ENCODE peak calls at places on chromosomes 12 and 14, in nine cellular contexts. One of them, this sample, is unnamed.

GRCh38 chr14:89027097-89027740 is 202.8 kb downstream of the TTC8 start:
- DNase-seq in transverse colon: peak
- DNase-seq in ovary: peak
- DNase-seq in lower leg skin: peak
- DNase-seq in testis: peak
- DNase-seq in stomach: peak
- DNase-seq in HepG2: peak
- DNase-seq in endothelial cell of umbilical vein: peak
- DNase-seq in A549: peak
- DNase-seq in this sample: peak

GRCh38 chr12:115543269-115543668 is 734.2 kb downstream of the MED13L start:
- DNase-seq in stomach: no peak
- DNase-seq in A549: no peak
- DNase-seq in transverse colon: no peak
- DNase-seq in HepG2: no peak
- DNase-seq in testis: no peak
- DNase-seq in ovary: no peak
- DNase-seq in endothelial cell of umbilical vein: no peak
- DNase-seq in lower leg skin: no peak
- DNase-seq in this sample: no peak

GRCh38 chr14:81222694-81223093 is 1.9 kb upstream of the GTF2A1 start:
- DNase-seq in transverse colon: no peak
- DNase-seq in A549: no peak
- DNase-seq in endothelial cell of umbilical vein: no peak
- DNase-seq in HepG2: peak
- DNase-seq in ovary: no peak
- DNase-seq in testis: no peak
- DNase-seq in lower leg skin: no peak
- DNase-seq in stomach: no peak
- DNase-seq in this sample: no peak

GRCh38 chr14:68824517-68825347 is 31.9 kb upstream of the ZFP36L1 start:
- DNase-seq in ovary: peak
- DNase-seq in A549: peak
- DNase-seq in HepG2: peak
- DNase-seq in transverse colon: peak
- DNase-seq in stomach: peak
- DNase-seq in lower leg skin: peak
- DNase-seq in testis: peak
- DNase-seq in endothelial cell of umbilical vein: peak
- DNase-seq in this sample: peak

GRCh38 chr12:21300632-21301031 is 34.1 kb downstream of the SLCO1A2 start:
- DNase-seq in lower leg skin: no peak
- DNase-seq in HepG2: no peak
- DNase-seq in endothelial cell of umbilical vein: no peak
- DNase-seq in ovary: no peak
- DNase-seq in stomach: no peak
- DNase-seq in A549: no peak
- DNase-seq in testis: no peak
- DNase-seq in transverse colon: no peak
- DNase-seq in this sample: no peak

GRCh38 chr14:69325646-69326265 is 65.8 kb downstream of the GALNT16 start:
- DNase-seq in testis: no peak
- DNase-seq in HepG2: no peak
- DNase-seq in A549: no peak
- DNase-seq in stomach: no peak
- DNase-seq in endothelial cell of umbilical vein: no peak
- DNase-seq in lower leg skin: peak
- DNase-seq in transverse colon: no peak
- DNase-seq in ovary: peak
- DNase-seq in this sample: no peak

GRCh38 chr12:48973992-48974673 is 2.6 kb upstream of the WNT10B start:
- DNase-seq in HepG2: no peak
- DNase-seq in endothelial cell of umbilical vein: peak
- DNase-seq in lower leg skin: no peak
- DNase-seq in testis: peak
- DNase-seq in transverse colon: no peak
- DNase-seq in A549: peak
- DNase-seq in stomach: peak
- DNase-seq in ovary: peak
- DNase-seq in this sample: no peak

GRCh38 chr14:53968756-53969155 is 12.1 kb upstream of the BMP4 start:
- DNase-seq in A549: no peak
- DNase-seq in endothelial cell of umbilical vein: no peak
- DNase-seq in transverse colon: no peak
- DNase-seq in HepG2: no peak
- DNase-seq in lower leg skin: no peak
- DNase-seq in ovary: no peak
- DNase-seq in testis: no peak
- DNase-seq in stomach: no peak
- DNase-seq in this sample: no peak

GRCh38 chr12:67411562-67411961 is 142.4 kb downstream of the CAND1 start:
- DNase-seq in ovary: no peak
- DNase-seq in HepG2: no peak
- DNase-seq in transverse colon: no peak
- DNase-seq in stomach: no peak
- DNase-seq in lower leg skin: no peak
- DNase-seq in endothelial cell of umbilical vein: no peak
- DNase-seq in A549: no peak
- DNase-seq in testis: no peak
- DNase-seq in this sample: no peak

GRCh38 chr14:78202976-78203375 is 32.8 kb downstream of the NRXN3 start:
- DNase-seq in HepG2: no peak
- DNase-seq in A549: no peak
- DNase-seq in transverse colon: no peak
- DNase-seq in stomach: no peak
- DNase-seq in testis: no peak
- DNase-seq in lower leg skin: peak
- DNase-seq in ovary: no peak
- DNase-seq in endothelial cell of umbilical vein: no peak
- DNase-seq in this sample: no peak

GRCh38 chr14:101814869-101815268 is 53.4 kb downstream of the PPP2R5C start:
- DNase-seq in endothelial cell of umbilical vein: no peak
- DNase-seq in stomach: no peak
- DNase-seq in transverse colon: no peak
- DNase-seq in lower leg skin: no peak
- DNase-seq in testis: no peak
- DNase-seq in HepG2: no peak
- DNase-seq in A549: no peak
- DNase-seq in ovary: no peak
- DNase-seq in this sample: no peak

GRCh38 chr12:68113644-68114043 is 45.9 kb downstream of the IFNG start:
- DNase-seq in ovary: no peak
- DNase-seq in endothelial cell of umbilical vein: no peak
- DNase-seq in transverse colon: peak
- DNase-seq in testis: no peak
- DNase-seq in stomach: no peak
- DNase-seq in HepG2: no peak
- DNase-seq in lower leg skin: no peak
- DNase-seq in A549: peak
- DNase-seq in this sample: no peak

GRCh38 chr14:54048736-54049135 is 92.1 kb upstream of the BMP4 start:
- DNase-seq in stomach: no peak
- DNase-seq in ovary: no peak
- DNase-seq in A549: no peak
- DNase-seq in HepG2: peak
- DNase-seq in transverse colon: no peak
- DNase-seq in endothelial cell of umbilical vein: no peak
- DNase-seq in testis: no peak
- DNase-seq in lower leg skin: no peak
- DNase-seq in this sample: no peak

DNA sequence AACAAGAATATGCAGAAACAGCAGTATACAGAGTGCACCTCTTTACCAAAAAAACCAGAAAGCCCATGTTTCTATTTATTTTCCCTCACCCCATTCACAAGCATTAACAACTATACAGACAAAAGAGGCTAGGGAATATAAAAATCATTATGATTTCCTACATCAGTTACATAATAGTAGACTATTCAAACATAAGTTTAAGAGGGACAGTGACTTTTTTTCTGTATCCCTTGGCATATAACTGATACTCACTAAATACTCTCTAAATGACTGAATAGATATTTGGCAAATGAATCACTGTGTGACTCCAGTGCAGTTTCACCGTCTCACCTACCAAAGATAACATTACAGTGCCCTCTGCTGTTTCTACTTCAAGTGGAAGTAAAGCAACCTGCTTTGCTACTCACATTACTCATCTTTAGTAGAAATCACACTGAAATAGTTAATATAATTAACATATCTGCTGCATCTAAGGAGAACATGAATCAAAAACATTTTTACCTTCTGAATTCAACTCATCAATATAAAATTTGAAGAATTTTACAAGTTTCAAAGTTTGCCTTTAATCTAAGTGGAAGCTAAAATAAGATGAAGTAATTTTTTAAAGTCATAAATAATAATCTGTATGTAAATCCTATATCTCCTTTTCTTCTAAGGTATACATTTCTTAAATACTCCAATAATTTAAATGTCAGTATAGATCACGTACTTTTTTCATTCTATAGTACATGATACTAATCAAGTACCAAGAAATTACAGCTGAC is 103.8 kb downstream of the OSBPL8 start:
- DNase-seq in endothelial cell of umbilical vein: peak
- DNase-seq in lower leg skin: no peak
- DNase-seq in testis: no peak
- DNase-seq in HepG2: peak
- DNase-seq in A549: peak
- DNase-seq in stomach: no peak
- DNase-seq in transverse colon: no peak
- DNase-seq in ovary: no peak
- DNase-seq in this sample: peak
- TF ChIP-seq POLR2A in endothelial cell of umbilical vein: no peak
- TF ChIP-seq POLR2A in lower leg skin: no peak
- TF ChIP-seq POLR2A in testis: no peak
- TF ChIP-seq POLR2A in HepG2: no peak
- TF ChIP-seq POLR2A in A549: no peak
- TF ChIP-seq POLR2A in stomach: no peak
- TF ChIP-seq POLR2A in transverse colon: no peak
- TF ChIP-seq POLR2A in ovary: no peak
- TF ChIP-seq POLR2A in this sample: no peak

DNA sequence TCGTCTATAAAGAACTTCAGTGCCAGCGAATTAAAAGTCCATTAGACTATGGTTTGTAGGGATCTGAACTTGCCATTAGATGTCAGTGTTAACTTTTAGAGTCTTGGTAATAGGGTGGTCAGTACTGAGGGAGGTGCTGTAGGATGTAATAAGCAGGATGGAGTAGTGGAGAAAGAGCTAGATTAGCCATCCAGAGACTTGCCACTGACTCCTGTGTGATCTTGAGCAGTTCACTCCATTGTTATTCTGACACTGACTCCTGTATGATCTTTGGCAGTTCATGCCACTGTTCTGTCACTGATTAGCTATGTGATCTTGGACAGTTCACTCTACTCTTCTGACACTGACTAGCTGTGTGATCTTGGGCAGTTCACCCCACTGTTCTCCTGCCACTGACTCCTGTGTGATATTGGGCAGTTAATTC is 133.6 kb downstream of the TTLL5 start:
- DNase-seq in endothelial cell of umbilical vein: peak
- DNase-seq in ovary: no peak
- DNase-seq in A549: peak
- DNase-seq in testis: no peak
- DNase-seq in transverse colon: no peak
- DNase-seq in stomach: no peak
- DNase-seq in HepG2: peak
- DNase-seq in lower leg skin: no peak
- DNase-seq in this sample: no peak
- TF ChIP-seq CTCF in endothelial cell of umbilical vein: no peak
- TF ChIP-seq CTCF in ovary: no peak
- TF ChIP-seq CTCF in A549: peak
- TF ChIP-seq CTCF in testis: no peak
- TF ChIP-seq CTCF in transverse colon: no peak
- TF ChIP-seq CTCF in stomach: no peak
- TF ChIP-seq CTCF in HepG2: peak
- TF ChIP-seq CTCF in lower leg skin: no peak
- TF ChIP-seq CTCF in this sample: no peak

DNA sequence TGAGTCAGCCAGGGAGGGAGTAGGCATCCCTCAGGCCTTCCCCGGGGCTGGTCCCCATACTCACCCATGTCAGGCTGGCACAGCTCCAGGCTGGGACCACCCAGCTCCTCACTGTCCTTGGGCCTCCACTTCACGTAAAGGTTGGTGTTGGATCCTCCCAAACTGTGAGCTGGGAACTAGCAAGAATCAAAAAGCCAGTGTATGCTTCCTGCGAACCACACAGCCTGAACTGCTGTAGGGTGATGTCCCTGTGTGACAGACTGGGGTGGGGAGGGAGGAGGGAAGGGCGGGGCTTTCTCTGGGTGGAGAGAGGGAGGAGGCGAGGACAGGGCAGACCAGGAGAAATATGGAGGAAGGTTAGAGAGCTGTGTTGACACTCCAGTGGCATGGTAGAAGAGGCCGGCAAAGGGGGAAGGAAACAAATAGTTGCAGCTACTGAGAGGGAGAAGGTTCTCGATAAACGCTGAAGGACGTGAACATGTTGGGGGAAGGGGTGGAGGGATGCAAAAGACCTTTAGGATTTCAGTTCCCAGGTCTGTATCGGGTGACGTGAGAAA is 6.1 kb upstream of the BAZ2A start:
- DNase-seq in testis: peak
- DNase-seq in stomach: peak
- DNase-seq in lower leg skin: peak
- DNase-seq in endothelial cell of umbilical vein: peak
- DNase-seq in HepG2: peak
- DNase-seq in A549: peak
- DNase-seq in ovary: peak
- DNase-seq in transverse colon: peak
- DNase-seq in this sample: peak
- TF ChIP-seq POLR2A in testis: peak
- TF ChIP-seq POLR2A in stomach: no peak
- TF ChIP-seq POLR2A in lower leg skin: peak
- TF ChIP-seq POLR2A in endothelial cell of umbilical vein: peak
- TF ChIP-seq POLR2A in HepG2: peak
- TF ChIP-seq POLR2A in A549: peak
- TF ChIP-seq POLR2A in ovary: peak
- TF ChIP-seq POLR2A in transverse colon: peak
- TF ChIP-seq POLR2A in this sample: no peak

DNA sequence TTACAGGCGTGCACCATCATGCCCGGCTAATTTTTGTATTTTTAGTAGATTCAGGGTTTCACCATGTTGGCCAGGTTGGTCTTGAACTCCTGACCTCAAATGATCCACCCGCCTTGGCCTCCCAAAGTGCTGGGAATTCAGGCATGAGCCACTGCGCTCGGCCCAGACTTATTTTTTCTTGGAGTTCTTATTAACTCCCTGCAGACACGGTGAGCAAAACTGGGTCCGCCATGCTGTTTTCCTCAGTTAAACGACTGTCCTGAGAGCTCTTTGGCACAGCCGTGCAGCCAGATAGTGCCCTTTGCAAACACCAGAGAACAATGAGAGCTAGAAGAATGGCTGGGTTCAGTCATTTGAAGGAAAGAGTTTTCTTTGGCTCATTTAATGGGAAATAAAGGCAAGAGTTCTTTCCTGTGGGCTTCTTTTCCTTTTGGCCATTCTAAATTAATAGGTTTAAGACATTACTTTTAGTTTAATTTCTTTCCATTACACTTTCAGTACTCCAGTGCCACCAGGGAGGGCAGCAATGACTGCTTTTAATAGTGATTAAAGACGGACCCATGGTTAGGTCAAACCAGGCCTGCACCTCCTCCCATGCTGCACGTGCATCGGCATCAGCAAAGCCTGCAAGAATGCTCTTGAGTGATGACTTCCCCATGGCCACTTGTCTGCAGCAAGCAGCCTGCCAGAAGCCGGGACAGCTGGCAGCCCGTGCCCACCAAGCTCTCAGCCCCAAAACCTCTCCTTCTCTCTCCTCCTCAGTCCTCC is 60.7 kb downstream of the VCPKMT start:
- DNase-seq in lower leg skin: peak
- DNase-seq in stomach: no peak
- DNase-seq in testis: peak
- DNase-seq in transverse colon: no peak
- DNase-seq in A549: no peak
- DNase-seq in ovary: no peak
- DNase-seq in endothelial cell of umbilical vein: peak
- DNase-seq in HepG2: no peak
- DNase-seq in this sample: no peak
- TF ChIP-seq CTCF in lower leg skin: no peak
- TF ChIP-seq CTCF in stomach: no peak
- TF ChIP-seq CTCF in testis: no peak
- TF ChIP-seq CTCF in transverse colon: no peak
- TF ChIP-seq CTCF in A549: no peak
- TF ChIP-seq CTCF in ovary: no peak
- TF ChIP-seq CTCF in endothelial cell of umbilical vein: no peak
- TF ChIP-seq CTCF in HepG2: no peak
- TF ChIP-seq CTCF in this sample: peak